ENCODE peak calls at places on chromosomes 6 and 20, in seven cellular contexts. E is iris pigment epithelial cell, D is choroid plexus epithelial cell, O is PC-9, Q is NCI-H1436 treated with DMSO at 0.1 percent for 48 hours, K is epithelial cell of prostate, P is fibroblast of mammary gland. S is an unnamed sample.

GRCh38 chr20:50136822-50137599 is 16.5 kb downstream of the PEDS1 start:
- DNase-seq in D (peak), O (no peak), E (peak), K (no peak), P (peak), Q (no peak), S (peak)

GRCh38 chr6:49479308-49480004 is 16.3 kb downstream of the CENPQ start:
- DNase-seq in Q (no peak), K (no peak), P (no peak), D (peak), O (no peak), E (peak), S (no peak)

GRCh38 chr6:163427498-163428254 is 13.2 kb downstream of the QKI start:
- DNase-seq in P (peak), E (peak), D (peak), O (peak), K (no peak), Q (no peak), S (peak)

GRCh38 chr20:46324379-46324778 is 16.1 kb upstream of the CDH22 start:
- DNase-seq in K (no peak), E (no peak), P (peak), D (no peak), O (no peak), Q (no peak), S (no peak)

GRCh38 chr20:9686455-9686854 is 152.4 kb downstream of the PAK5 start:
- DNase-seq in P (no peak), E (no peak), K (no peak), O (no peak), Q (no peak), D (no peak), S (no peak)

GRCh38 chr20:22794200-22794599 is 209.8 kb upstream of the FOXA2 start:
- DNase-seq in E (no peak), K (no peak), P (no peak), Q (no peak), O (peak), D (no peak), S (no peak)

GRCh38 chr6:124482071-124482491 is 480.2 kb upstream of the RNF217 start:
- DNase-seq in K (no peak), O (no peak), Q (no peak), D (no peak), P (no peak), E (no peak), S (no peak)

GRCh38 chr6:161354956-161355355 is 81.1 kb upstream of the AGPAT4 start:
- DNase-seq in K (no peak), Q (no peak), P (no peak), O (no peak), D (no peak), E (no peak), S (no peak)

GRCh38 chr6:138291036-138291848 is 73.0 kb upstream of the PBOV1 start:
- DNase-seq in K (no peak), E (no peak), D (peak), Q (no peak), P (no peak), O (no peak), S (no peak)

GRCh38 chr6:69704916-69705315 is 91.9 kb downstream of the LMBRD1 start:
- DNase-seq in D (peak), P (no peak), Q (no peak), O (no peak), K (no peak), E (no peak), S (no peak)

GRCh38 chr20:37573626-37574198 is 46.0 kb upstream of the BLCAP start:
- DNase-seq in O (no peak), E (no peak), Q (no peak), P (no peak), D (no peak), K (no peak), S (no peak)

GRCh38 chr20:56574531-56575142 is 41.6 kb downstream of the FAM209B start:
- DNase-seq in K (peak), P (peak), E (peak), D (no peak), O (no peak), Q (no peak), S (no peak)

GRCh38 chr6:5099537-5099936 is 14.4 kb downstream of the PPP1R3G start:
- DNase-seq in O (no peak), D (no peak), K (no peak), Q (no peak), P (peak), E (peak), S (peak)

GRCh38 chr6:401994-402640 is 10.6 kb downstream of the IRF4 start:
- DNase-seq in D (no peak), Q (no peak), E (no peak), K (no peak), P (no peak), O (no peak), S (no peak)

GRCh38 chr20:57111028-57111373 is 155.4 kb downstream of the BMP7 start:
- DNase-seq in Q (no peak), P (no peak), O (no peak), E (no peak), D (no peak), K (no peak), S (no peak)

GRCh38 chr6:170180671-170181337 is 110.1 kb downstream of the DLL1 start:
- DNase-seq in P (no peak), K (no peak), E (no peak), Q (no peak), O (no peak), D (no peak), S (no peak)

GRCh38 chr6:13273202-13273930 is 55.0 kb downstream of the TBC1D7 start:
- DNase-seq in Q (no peak), P (no peak), K (no peak), E (no peak), D (no peak), O (no peak), S (no peak)

GRCh38 chr6:70894001-70894400 is 62.9 kb downstream of the B3GAT2 start:
- DNase-seq in E (no peak), D (no peak), P (no peak), Q (no peak), O (no peak), K (no peak), S (no peak)

S was measured in RKO.